ENCODE peak calls at places on chromosomes 16 and 17, in four cellular contexts. V is vagina, R is pancreas, G is AG04450. B is an unnamed sample. For H3K27me3, the result is how much of the 10 kb centered on the place peaks cover.

GRCh38 chr17:57379237-57380054 is 123.1 kb downstream of the MSI2 start:
- DNase-seq in V (no peak), G (no peak), R (no peak), B (peak)

GRCh38 chr17:73646409-73647305 is 2.4 kb upstream of the SDK2 start:
- DNase-seq in G (no peak), V (peak), R (no peak), B (peak)

GRCh38 chr16:64363039-64363438 is 758.8 kb downstream of the CDH11 start:
- DNase-seq in G (no peak), V (no peak), R (no peak), B (no peak)

GRCh38 chr17:76909971-76910760 is 42.0 kb downstream of the MGAT5B start:
- DNase-seq in V (no peak), R (peak), G (no peak), B (peak)

GRCh38 chr16:89122322-89122831 is 28.7 kb downstream of the ACSF3 start:
- DNase-seq in V (no peak), G (no peak), R (no peak), B (no peak)

GRCh38 chr16:11603331-11603750 is 16.6 kb upstream of the LITAF start:
- DNase-seq in R (no peak), G (no peak), V (no peak), B (no peak)

GRCh38 chr17:520447-521167 is 168.0 kb upstream of the RPH3AL start:
- DNase-seq in G (peak), R (no peak), V (no peak), B (no peak)

GRCh38 chr17:64536913-64537312 is 30.1 kb downstream of the CEP95 start:
- DNase-seq in V (no peak), R (no peak), G (no peak), B (no peak)

GRCh38 chr16:76204249-76204648 is 73.0 kb upstream of the CNTNAP4 start:
- DNase-seq in R (no peak), V (no peak), G (no peak), B (no peak)

GRCh38 chr17:56426901-56427300 is 166.6 kb upstream of the NOG start:
- DNase-seq in R (no peak), G (no peak), V (no peak), B (no peak)

GRCh38 chr17:12554251-12554650 is 111.4 kb upstream of the MYOCD start:
- DNase-seq in R (no peak), G (no peak), V (no peak), B (no peak)

GRCh38 chr16:56450275-56450889 is 750 bp downstream of the NUDT21 start:
- DNase-seq in G (no peak), R (no peak), V (no peak), B (no peak)

GRCh38 chr17:45376171-45376564 is 56.5 kb downstream of the ARHGAP27 start:
- DNase-seq in G (no peak), R (no peak), V (no peak), B (no peak)

GRCh38 chr16:12587170-12587569 is 216.5 kb downstream of the CPPED1 start:
- DNase-seq in R (no peak), V (no peak), G (no peak), B (no peak)

GRCh38 chr17:5837055-5837491 is 233.1 kb upstream of the WSCD1 start:
- DNase-seq in V (no peak), G (peak), R (no peak), B (no peak)

GRCh38 chr17:64694207-64694606 is 32.1 kb upstream of the SMURF2 start:
- DNase-seq in V (no peak), G (no peak), R (peak), B (peak)

GRCh38 chr16:4477966-4478365 is 1.8 kb downstream of the HMOX2 start:
- DNase-seq in V (no peak), R (no peak), G (no peak), B (no peak)

GRCh38 chr16:10616744-10617640 is 36.6 kb upstream of the EMP2 start:
- DNase-seq in V (no peak), R (no peak), G (no peak), B (peak)

GRCh38 chr17:35477248-35477647 is 28.7 kb upstream of the SLFN13 start:
- DNase-seq in G (no peak), R (no peak), V (no peak), B (no peak)

GRCh38 chr16:88978608-88979346 is 1.8 kb upstream of the CBFA2T3 start:
- DNase-seq in V (no peak), R (no peak), G (no peak), B (no peak)

GRCh38 chr16:28549301-28549899 is 4.3 kb upstream of the SGF29 start:
- DNase-seq in G (no peak), V (no peak), R (no peak), B (peak)

GRCh38 chr16:85459529-85460251 is 153.4 kb upstream of the GSE1 start:
- DNase-seq in V (no peak), G (no peak), R (no peak), B (no peak)

GRCh38 chr16:69285240-69285639 is 25.9 kb upstream of the VPS4A start:
- DNase-seq in G (no peak), R (no peak), V (no peak), B (no peak)

GRCh38 chr17:83122834-83123233 is 43.4 kb downstream of the METRNL start:
- DNase-seq in G (no peak), V (no peak), R (no peak), B (no peak)

GRCh38 chr16:20568404-20568803 is 7.8 kb downstream of the ACSM2B start:
- DNase-seq in G (no peak), V (no peak), R (no peak), B (no peak)

GRCh38 chr16:50245417-50246298 is 20.7 kb upstream of the ADCY7 start:
- DNase-seq in V (no peak), R (peak), G (no peak), B (no peak)

GRCh38 chr16:50246299-50247122 is 19.8 kb upstream of the ADCY7 start:
- DNase-seq in R (no peak), G (no peak), V (no peak), B (no peak)

GRCh38 chr16:50247123-50247905 is 19.0 kb upstream of the ADCY7 start:
- DNase-seq in G (no peak), R (no peak), V (no peak), B (no peak)

GRCh38 chr16:50244504-50245416 is 21.6 kb upstream of the ADCY7 start:
- DNase-seq in G (no peak), R (no peak), V (no peak), B (no peak)

DNA sequence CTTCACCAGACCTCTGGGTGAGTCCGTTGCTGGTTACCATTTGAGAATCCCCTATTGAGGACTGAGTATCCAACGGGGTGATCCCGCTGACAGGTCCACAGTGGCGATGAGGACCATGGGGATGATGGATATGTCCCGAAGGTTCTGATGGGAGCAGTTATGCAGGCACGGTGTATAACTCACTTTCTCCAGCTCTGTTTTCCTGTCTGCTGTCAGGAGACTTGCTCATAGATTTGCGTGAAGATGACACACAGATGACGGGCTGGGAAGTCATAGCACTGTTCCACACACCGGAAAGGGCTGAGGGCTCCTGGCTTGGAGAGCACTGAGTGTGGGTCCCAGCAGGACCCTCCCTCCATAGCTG is 22.2 kb upstream of the ADCY7 start:
- DNase-seq in G (no peak), R (no peak), V (no peak), B (no peak)
- TF ChIP-seq CTCF in G (no peak), R (no peak), V (no peak), B (no peak)

GRCh38 chr16:18832021-18832420 is 30.7 kb upstream of the ARL6IP1 start:
- DNase-seq in G (no peak), R (no peak), V (no peak), B (peak)

GRCh38 chr16:18836702-18837101 is 35.4 kb upstream of the ARL6IP1 start:
- DNase-seq in R (no peak), G (no peak), V (no peak), B (no peak)

GRCh38 chr16:18834873-18835272 is 33.5 kb upstream of the ARL6IP1 start:
- DNase-seq in V (no peak), R (no peak), G (no peak), B (peak)

GRCh38 chr16:18832613-18833012 is 31.3 kb upstream of the ARL6IP1 start:
- DNase-seq in R (no peak), V (no peak), G (no peak), B (no peak)

GRCh38 chr16:18833707-18834505 is 32.6 kb upstream of the ARL6IP1 start:
- DNase-seq in V (no peak), R (no peak), G (no peak), B (no peak)
- H3K27me3 ChIP-seq in V (under half), R (under half), G (under half), B (under half)

GRCh38 chr17:3724373-3725077 is 822 bp downstream of the HASPIN start:
- DNase-seq in V (no peak), G (no peak), R (peak), B (no peak)

GRCh38 chr17:3722716-3723115 is 987 bp upstream of the HASPIN start:
- DNase-seq in R (no peak), V (no peak), G (no peak), B (no peak)

GRCh38 chr17:3727041-3727440 is 3.3 kb downstream of the HASPIN start:
- DNase-seq in V (no peak), R (no peak), G (no peak), B (no peak)

GRCh38 chr17:3723188-3723555 is 531 bp upstream of the HASPIN start:
- DNase-seq in V (no peak), R (no peak), G (no peak), B (no peak)

GRCh38 chr17:3723556-3724372 is at the start of gene HASPIN:
- DNase-seq in R (peak), V (no peak), G (peak), B (peak)
- TF ChIP-seq CTCF in R (no peak), V (no peak), G (peak), B (no peak)

GRCh38 chr17:8711291-8711690 is 33.3 kb downstream of the CCDC42 start:
- DNase-seq in R (no peak), G (no peak), V (no peak), B (no peak)
- H3K27me3 ChIP-seq in R (under half), G (under half), V (under half), B (under half)

DNA sequence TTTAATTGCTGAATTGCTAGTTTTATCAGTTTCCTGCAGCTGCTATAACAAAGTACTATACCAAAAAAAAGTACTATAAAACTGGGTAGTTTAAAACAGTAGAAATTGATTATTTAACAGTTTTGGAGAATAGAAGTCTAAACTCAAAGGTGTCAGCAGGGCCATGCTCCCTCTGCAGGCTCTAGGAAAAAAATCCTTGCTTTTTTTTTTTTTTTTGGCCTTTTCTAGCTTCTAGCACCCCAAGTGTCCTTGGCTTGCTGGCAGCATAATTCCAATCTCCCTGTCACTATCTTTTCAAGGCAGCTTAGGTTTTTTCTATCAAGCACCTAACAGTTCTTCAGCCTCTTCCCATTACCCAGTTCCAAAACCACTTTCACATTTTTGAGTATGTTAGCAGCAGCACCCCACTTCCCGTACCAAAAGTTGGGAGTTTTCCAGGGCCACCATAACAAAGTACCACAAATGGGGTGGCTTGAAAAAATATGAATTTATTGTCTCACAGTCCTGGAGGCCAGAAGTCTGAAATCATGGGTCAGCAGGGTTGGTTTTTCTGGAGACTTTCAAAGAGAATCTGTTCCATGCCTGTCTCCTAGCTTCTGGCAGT is 37.4 kb downstream of the BPTF start:
- DNase-seq in R (no peak), V (no peak), G (no peak), B (no peak)
- TF ChIP-seq CTCF in R (no peak), V (no peak), G (no peak), B (peak)

GRCh38 chr16:1290032-1290431 is 19.4 kb upstream of the UBE2I start:
- DNase-seq in V (no peak), G (no peak), R (no peak), B (no peak)
- H3K27me3 ChIP-seq in V (under half), G (half or more), R (under half), B (under half)

GRCh38 chr17:70947636-70948565 is 778.6 kb downstream of the KCNJ2 start:
- DNase-seq in R (no peak), G (no peak), V (no peak), B (no peak)

GRCh38 chr17:70947215-70947614 is 777.9 kb downstream of the KCNJ2 start:
- DNase-seq in G (no peak), R (no peak), V (no peak), B (no peak)

GRCh38 chr17:70945386-70945785 is 776.1 kb downstream of the KCNJ2 start:
- DNase-seq in V (no peak), R (no peak), G (no peak), B (no peak)
- TF ChIP-seq CTCF in V (no peak), R (no peak), G (no peak), B (no peak)

GRCh38 chr17:48641541-48642058 is 15.4 kb upstream of the HOXB9 start:
- DNase-seq in R (no peak), V (no peak), G (no peak), B (no peak)
- H3K27me3 ChIP-seq in R (half or more), V (under half), G (half or more), B (under half)

B was measured in A673.